ENCODE peak calls at places on chromosomes 12 and 14, in eight cellular contexts. One of them, this sample, is unnamed.
A peak's percentile ranks its signal among the peaks of the same experiment; 100 is the strongest.

GRCh38 chr12:12891646-12892355 is 439 bp downstream of the GPRC5A start:
- DNase-seq in HepG2: no peak
- DNase-seq in progenitor cell of endocrine pancreas: no peak
- DNase-seq in cardiac fibroblast: peak; percentile 31
- DNase-seq in tibial artery: no peak
- DNase-seq in A549: no peak
- DNase-seq in testis: no peak
- DNase-seq in glutamatergic neuron: no peak
- DNase-seq in this sample: no peak

GRCh38 chr14:30553311-30553989 is 5.5 kb upstream of the G2E3 start:
- DNase-seq in progenitor cell of endocrine pancreas: no peak
- DNase-seq in testis: no peak
- DNase-seq in glutamatergic neuron: no peak
- DNase-seq in tibial artery: no peak
- DNase-seq in cardiac fibroblast: no peak
- DNase-seq in A549: no peak
- DNase-seq in HepG2: no peak
- DNase-seq in this sample: no peak

GRCh38 chr14:95319312-95320075 is at the start of gene CLMN:
- DNase-seq in tibial artery: no peak
- DNase-seq in testis: peak; percentile 39
- DNase-seq in HepG2: no peak
- DNase-seq in A549: peak; percentile 47
- DNase-seq in glutamatergic neuron: peak; percentile 50
- DNase-seq in progenitor cell of endocrine pancreas: peak; percentile 43
- DNase-seq in cardiac fibroblast: peak; percentile 25
- DNase-seq in this sample: peak; percentile 22

GRCh38 chr12:77591959-77592358 is 238.7 kb upstream of the NAV3 start:
- DNase-seq in cardiac fibroblast: no peak
- DNase-seq in A549: no peak
- DNase-seq in tibial artery: no peak
- DNase-seq in progenitor cell of endocrine pancreas: no peak
- DNase-seq in HepG2: no peak
- DNase-seq in testis: no peak
- DNase-seq in glutamatergic neuron: peak; percentile 58
- DNase-seq in this sample: no peak

GRCh38 chr14:70782361-70782760 is 27.0 kb downstream of the MAP3K9 start:
- DNase-seq in A549: no peak
- DNase-seq in testis: no peak
- DNase-seq in glutamatergic neuron: no peak
- DNase-seq in HepG2: no peak
- DNase-seq in progenitor cell of endocrine pancreas: no peak
- DNase-seq in tibial artery: no peak
- DNase-seq in cardiac fibroblast: no peak
- DNase-seq in this sample: no peak

GRCh38 chr12:75944097-75944904 is 87.3 kb downstream of the PHLDA1 start:
- DNase-seq in testis: no peak
- DNase-seq in progenitor cell of endocrine pancreas: no peak
- DNase-seq in cardiac fibroblast: peak; percentile 91
- DNase-seq in HepG2: peak; percentile 97
- DNase-seq in glutamatergic neuron: no peak
- DNase-seq in A549: peak; percentile 51
- DNase-seq in tibial artery: no peak
- DNase-seq in this sample: no peak

GRCh38 chr14:103819503-103820307 is 27.7 kb downstream of the PPP1R13B start:
- DNase-seq in A549: no peak
- DNase-seq in tibial artery: peak; percentile 65
- DNase-seq in HepG2: peak; percentile 63
- DNase-seq in testis: peak; percentile 42
- DNase-seq in progenitor cell of endocrine pancreas: no peak
- DNase-seq in cardiac fibroblast: peak; percentile 58
- DNase-seq in glutamatergic neuron: peak; percentile 46
- DNase-seq in this sample: peak; percentile 19

GRCh38 chr12:105226219-105226618 is 9.8 kb downstream of the APPL2 start:
- DNase-seq in testis: peak; percentile 90
- DNase-seq in HepG2: no peak
- DNase-seq in glutamatergic neuron: no peak
- DNase-seq in cardiac fibroblast: peak; percentile 93
- DNase-seq in A549: no peak
- DNase-seq in tibial artery: peak; percentile 86
- DNase-seq in progenitor cell of endocrine pancreas: no peak
- DNase-seq in this sample: no peak

GRCh38 chr12:2347844-2348476 is 295.2 kb downstream of the CACNA1C start:
- DNase-seq in testis: no peak
- DNase-seq in progenitor cell of endocrine pancreas: no peak
- DNase-seq in tibial artery: peak; percentile 77
- DNase-seq in cardiac fibroblast: no peak
- DNase-seq in HepG2: no peak
- DNase-seq in A549: no peak
- DNase-seq in glutamatergic neuron: no peak
- DNase-seq in this sample: no peak

GRCh38 chr12:67764946-67765619 is 116.5 kb downstream of the DYRK2 start:
- DNase-seq in HepG2: no peak
- DNase-seq in glutamatergic neuron: no peak
- DNase-seq in progenitor cell of endocrine pancreas: no peak
- DNase-seq in A549: no peak
- DNase-seq in testis: no peak
- DNase-seq in tibial artery: no peak
- DNase-seq in cardiac fibroblast: no peak
- DNase-seq in this sample: no peak

GRCh38 chr12:16300222-16300621 is 22.7 kb upstream of the SLC15A5 start:
- DNase-seq in tibial artery: no peak
- DNase-seq in A549: no peak
- DNase-seq in cardiac fibroblast: peak; percentile 59
- DNase-seq in progenitor cell of endocrine pancreas: no peak
- DNase-seq in testis: no peak
- DNase-seq in glutamatergic neuron: no peak
- DNase-seq in HepG2: no peak
- DNase-seq in this sample: no peak

GRCh38 chr12:46377678-46378077 is 5.1 kb upstream of the SLC38A2 start:
- DNase-seq in cardiac fibroblast: no peak
- DNase-seq in glutamatergic neuron: no peak
- DNase-seq in testis: no peak
- DNase-seq in tibial artery: no peak
- DNase-seq in progenitor cell of endocrine pancreas: no peak
- DNase-seq in HepG2: no peak
- DNase-seq in A549: no peak
- DNase-seq in this sample: no peak

GRCh38 chr14:50312734-50313054 is 570 bp downstream of the DMAC2L start:
- DNase-seq in HepG2: peak; percentile 42
- DNase-seq in testis: no peak
- DNase-seq in tibial artery: no peak
- DNase-seq in A549: no peak
- DNase-seq in progenitor cell of endocrine pancreas: no peak
- DNase-seq in glutamatergic neuron: no peak
- DNase-seq in cardiac fibroblast: no peak
- DNase-seq in this sample: no peak

GRCh38 chr14:50310445-50310844 is 1.6 kb downstream of the L2HGDH start:
- DNase-seq in glutamatergic neuron: no peak
- DNase-seq in tibial artery: no peak
- DNase-seq in testis: no peak
- DNase-seq in HepG2: no peak
- DNase-seq in progenitor cell of endocrine pancreas: no peak
- DNase-seq in A549: no peak
- DNase-seq in cardiac fibroblast: no peak
- DNase-seq in this sample: no peak

GRCh38 chr14:50308363-50308762 is 3.7 kb downstream of the L2HGDH start:
- DNase-seq in progenitor cell of endocrine pancreas: no peak
- DNase-seq in tibial artery: no peak
- DNase-seq in glutamatergic neuron: no peak
- DNase-seq in A549: no peak
- DNase-seq in testis: no peak
- DNase-seq in HepG2: peak; percentile 40
- DNase-seq in cardiac fibroblast: no peak
- DNase-seq in this sample: no peak

GRCh38 chr14:50311974-50312733 is at the start of the genes DMAC2L and L2HGDH:
- DNase-seq in tibial artery: peak; percentile 96
- DNase-seq in HepG2: peak; percentile 91
- DNase-seq in glutamatergic neuron: peak; percentile 98
- DNase-seq in testis: peak; percentile 95
- DNase-seq in cardiac fibroblast: peak; percentile 93
- DNase-seq in progenitor cell of endocrine pancreas: peak; percentile 90
- DNase-seq in A549: peak; percentile 97
- DNase-seq in this sample: peak; percentile 93

DNA sequence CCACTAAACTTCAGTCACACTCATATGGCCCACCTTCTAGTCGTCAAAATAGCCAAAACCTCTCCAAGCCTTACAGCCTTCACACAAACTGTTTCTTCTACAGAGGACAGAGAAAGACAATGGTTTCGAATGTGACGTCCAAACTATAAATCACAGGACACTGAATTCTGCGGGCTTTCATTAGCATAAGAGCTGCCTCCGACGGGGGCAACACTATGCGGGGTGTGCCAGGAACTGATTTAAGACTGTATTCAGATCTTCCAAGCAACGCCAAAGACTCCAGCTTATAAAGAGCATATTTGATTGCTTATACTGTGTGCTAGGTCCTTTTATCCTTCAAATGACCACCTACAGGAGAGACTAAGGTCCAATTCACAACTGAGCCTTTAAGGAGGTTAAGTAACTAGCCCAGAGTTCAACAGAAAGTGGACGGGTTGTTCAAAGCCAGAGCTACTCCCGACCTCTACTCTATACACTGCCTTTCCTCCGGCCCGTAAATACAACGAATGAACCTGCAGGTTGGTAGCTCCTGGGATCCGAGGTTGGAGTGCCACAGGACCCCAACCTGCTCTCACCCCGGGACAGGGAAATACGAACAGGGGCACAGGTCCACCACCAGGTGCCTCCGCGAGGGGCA is 574 bp downstream of the L2HGDH start:
- DNase-seq in A549: peak; percentile 90
- DNase-seq in HepG2: peak; percentile 5
- DNase-seq in testis: no peak
- DNase-seq in glutamatergic neuron: no peak
- DNase-seq in tibial artery: no peak
- DNase-seq in progenitor cell of endocrine pancreas: no peak
- DNase-seq in cardiac fibroblast: peak; percentile 31
- DNase-seq in this sample: no peak
- TF ChIP-seq CTCF in A549: peak; percentile 43
- TF ChIP-seq CTCF in HepG2: no peak
- TF ChIP-seq CTCF in testis: peak; percentile 18
- TF ChIP-seq CTCF in glutamatergic neuron: no peak
- TF ChIP-seq CTCF in tibial artery: peak; percentile 45
- TF ChIP-seq CTCF in progenitor cell of endocrine pancreas: peak; percentile 81
- TF ChIP-seq CTCF in cardiac fibroblast: peak; percentile 41
- TF ChIP-seq CTCF in this sample: no peak

DNA sequence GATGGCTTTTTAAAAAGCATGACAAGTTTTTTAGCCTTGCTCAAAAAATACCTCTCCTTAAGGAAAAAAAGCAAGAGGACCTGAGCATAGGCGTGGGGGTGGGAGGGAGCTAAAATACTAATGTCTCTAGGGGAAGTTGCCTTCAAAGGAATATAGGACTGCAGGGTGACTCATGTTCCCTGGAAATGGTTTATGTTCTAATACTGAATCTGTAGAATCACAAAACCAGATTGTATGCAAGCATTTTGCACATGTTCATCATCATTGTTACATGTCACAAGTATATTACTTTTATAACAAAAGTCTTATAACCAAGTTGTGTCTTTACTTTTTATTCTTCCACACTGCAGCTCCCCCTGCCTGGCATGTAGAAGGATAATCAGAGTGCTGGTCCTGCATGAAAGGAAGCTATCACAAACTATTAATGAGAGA is 36.6 kb downstream of the GPR135 start:
- DNase-seq in glutamatergic neuron: no peak
- DNase-seq in A549: no peak
- DNase-seq in cardiac fibroblast: peak; percentile 74
- DNase-seq in progenitor cell of endocrine pancreas: no peak
- DNase-seq in tibial artery: no peak
- DNase-seq in testis: peak; percentile 43
- DNase-seq in HepG2: no peak
- DNase-seq in this sample: no peak
- TF ChIP-seq CTCF in glutamatergic neuron: no peak
- TF ChIP-seq CTCF in A549: no peak
- TF ChIP-seq CTCF in cardiac fibroblast: peak; percentile 52
- TF ChIP-seq CTCF in progenitor cell of endocrine pancreas: no peak
- TF ChIP-seq CTCF in tibial artery: peak; percentile 38
- TF ChIP-seq CTCF in testis: peak; percentile 40
- TF ChIP-seq CTCF in HepG2: no peak
- TF ChIP-seq CTCF in this sample: no peak

DNA sequence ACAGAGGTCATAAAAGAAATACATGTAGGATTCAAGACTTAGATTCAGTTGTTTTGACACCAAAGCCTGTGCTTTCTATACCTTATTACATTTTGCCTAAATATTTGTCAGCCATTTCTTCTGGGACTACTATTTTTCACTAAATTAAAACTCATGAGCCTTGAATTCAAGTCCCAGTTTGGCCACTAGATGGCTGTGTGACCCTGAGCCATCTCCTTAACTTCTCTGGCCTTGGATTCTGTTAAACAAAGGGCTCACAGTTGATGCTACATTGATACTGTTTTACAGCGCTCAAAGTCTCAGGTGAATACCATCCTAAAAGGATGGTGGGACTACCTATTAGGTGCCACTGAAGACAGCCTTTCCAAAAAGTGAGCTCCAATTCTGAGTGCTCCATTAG is 39.6 kb upstream of the CCDC198 start:
- DNase-seq in glutamatergic neuron: peak; percentile 24
- DNase-seq in cardiac fibroblast: peak; percentile 14
- DNase-seq in HepG2: peak; percentile 12
- DNase-seq in tibial artery: no peak
- DNase-seq in progenitor cell of endocrine pancreas: no peak
- DNase-seq in testis: peak; percentile 65
- DNase-seq in A549: peak; percentile 5
- DNase-seq in this sample: peak; percentile 27
- TF ChIP-seq CTCF in glutamatergic neuron: peak; percentile 65
- TF ChIP-seq CTCF in cardiac fibroblast: peak; percentile 53
- TF ChIP-seq CTCF in HepG2: peak; percentile 44
- TF ChIP-seq CTCF in tibial artery: peak; percentile 58
- TF ChIP-seq CTCF in progenitor cell of endocrine pancreas: peak; percentile 57
- TF ChIP-seq CTCF in testis: peak; percentile 57
- TF ChIP-seq CTCF in A549: peak; percentile 32
- TF ChIP-seq CTCF in this sample: peak; percentile 68

GRCh38 chr12:102052192-102053061 is 9.4 kb downstream of the WASHC3 start:
- DNase-seq in testis: no peak
- DNase-seq in HepG2: no peak
- DNase-seq in A549: no peak
- DNase-seq in tibial artery: no peak
- DNase-seq in glutamatergic neuron: no peak
- DNase-seq in cardiac fibroblast: no peak
- DNase-seq in progenitor cell of endocrine pancreas: no peak
- DNase-seq in this sample: no peak

GRCh38 chr12:102050660-102051430 is 10.9 kb downstream of the WASHC3 start:
- DNase-seq in A549: no peak
- DNase-seq in progenitor cell of endocrine pancreas: no peak
- DNase-seq in testis: no peak
- DNase-seq in glutamatergic neuron: no peak
- DNase-seq in tibial artery: no peak
- DNase-seq in HepG2: no peak
- DNase-seq in cardiac fibroblast: no peak
- DNase-seq in this sample: no peak

GRCh38 chr12:102054345-102054744 is 7.4 kb downstream of the WASHC3 start:
- DNase-seq in tibial artery: no peak
- DNase-seq in cardiac fibroblast: no peak
- DNase-seq in glutamatergic neuron: no peak
- DNase-seq in testis: no peak
- DNase-seq in HepG2: no peak
- DNase-seq in A549: no peak
- DNase-seq in progenitor cell of endocrine pancreas: no peak
- DNase-seq in this sample: no peak

GRCh38 chr12:102053062-102053349 is 8.8 kb downstream of the WASHC3 start:
- DNase-seq in HepG2: no peak
- DNase-seq in glutamatergic neuron: no peak
- DNase-seq in testis: no peak
- DNase-seq in A549: no peak
- DNase-seq in tibial artery: no peak
- DNase-seq in progenitor cell of endocrine pancreas: no peak
- DNase-seq in cardiac fibroblast: no peak
- DNase-seq in this sample: no peak

GRCh38 chr12:102051431-102051965 is 10.3 kb downstream of the WASHC3 start:
- DNase-seq in testis: no peak
- DNase-seq in A549: no peak
- DNase-seq in progenitor cell of endocrine pancreas: no peak
- DNase-seq in HepG2: no peak
- DNase-seq in cardiac fibroblast: no peak
- DNase-seq in tibial artery: no peak
- DNase-seq in glutamatergic neuron: no peak
- DNase-seq in this sample: no peak
- TF ChIP-seq CTCF in testis: no peak
- TF ChIP-seq CTCF in A549: no peak
- TF ChIP-seq CTCF in progenitor cell of endocrine pancreas: no peak
- TF ChIP-seq CTCF in HepG2: no peak
- TF ChIP-seq CTCF in cardiac fibroblast: no peak
- TF ChIP-seq CTCF in tibial artery: no peak
- TF ChIP-seq CTCF in glutamatergic neuron: no peak
- TF ChIP-seq CTCF in this sample: no peak